ENCODE peak calls at places on chromosomes 6 and 20, in nine cellular contexts. One of them, this sample, is unnamed. For H3K4me1, the result is how much of the 10 kb centered on the place peaks cover.

GRCh38 chr20:25532015-25532751 is 53.1 kb downstream of the NINL start:
- DNase-seq in A549: no peak
- DNase-seq in HCT116: no peak
- DNase-seq in right lobe of liver: no peak
- DNase-seq in neural progenitor cell: peak
- DNase-seq in SJSA1: no peak
- DNase-seq in H9: peak
- DNase-seq in mammary epithelial cell: peak
- DNase-seq in CD8-positive, alpha-beta memory T cell: no peak
- DNase-seq in this sample: no peak

GRCh38 chr6:50030777-50031562 is 9.2 kb upstream of the DEFB110 start:
- DNase-seq in A549: peak
- DNase-seq in HCT116: peak
- DNase-seq in right lobe of liver: no peak
- DNase-seq in neural progenitor cell: peak
- DNase-seq in SJSA1: no peak
- DNase-seq in H9: peak
- DNase-seq in mammary epithelial cell: peak
- DNase-seq in CD8-positive, alpha-beta memory T cell: no peak
- DNase-seq in this sample: no peak

GRCh38 chr6:73286752-73287151 is 23.8 kb upstream of the KHDC1 start:
- DNase-seq in A549: no peak
- DNase-seq in HCT116: no peak
- DNase-seq in right lobe of liver: no peak
- DNase-seq in neural progenitor cell: no peak
- DNase-seq in SJSA1: no peak
- DNase-seq in H9: no peak
- DNase-seq in mammary epithelial cell: no peak
- DNase-seq in CD8-positive, alpha-beta memory T cell: no peak
- DNase-seq in this sample: no peak

GRCh38 chr6:147695819-147696218 is 187.3 kb downstream of the SAMD5 start:
- DNase-seq in A549: no peak
- DNase-seq in HCT116: no peak
- DNase-seq in right lobe of liver: no peak
- DNase-seq in neural progenitor cell: no peak
- DNase-seq in SJSA1: no peak
- DNase-seq in H9: no peak
- DNase-seq in mammary epithelial cell: peak
- DNase-seq in CD8-positive, alpha-beta memory T cell: no peak
- DNase-seq in this sample: no peak

GRCh38 chr6:150865043-150865405 is 478 bp upstream of the MTHFD1L start:
- DNase-seq in A549: no peak
- DNase-seq in HCT116: no peak
- DNase-seq in right lobe of liver: no peak
- DNase-seq in neural progenitor cell: no peak
- DNase-seq in SJSA1: no peak
- DNase-seq in H9: no peak
- DNase-seq in mammary epithelial cell: no peak
- DNase-seq in CD8-positive, alpha-beta memory T cell: no peak
- DNase-seq in this sample: no peak

GRCh38 chr6:89826029-89826528 is 3.6 kb upstream of the CASP8AP2 start:
- DNase-seq in A549: no peak
- DNase-seq in HCT116: no peak
- DNase-seq in right lobe of liver: no peak
- DNase-seq in neural progenitor cell: no peak
- DNase-seq in SJSA1: no peak
- DNase-seq in H9: no peak
- DNase-seq in mammary epithelial cell: no peak
- DNase-seq in CD8-positive, alpha-beta memory T cell: no peak
- DNase-seq in this sample: no peak

GRCh38 chr6:33695451-33695855 is 16.0 kb downstream of the UQCC2 start:
- DNase-seq in A549: no peak
- DNase-seq in HCT116: no peak
- DNase-seq in right lobe of liver: peak
- DNase-seq in neural progenitor cell: no peak
- DNase-seq in SJSA1: peak
- DNase-seq in H9: no peak
- DNase-seq in mammary epithelial cell: no peak
- DNase-seq in CD8-positive, alpha-beta memory T cell: no peak
- DNase-seq in this sample: no peak

GRCh38 chr6:167731216-167731615 is 95.5 kb upstream of the AFDN start:
- DNase-seq in A549: no peak
- DNase-seq in HCT116: no peak
- DNase-seq in right lobe of liver: no peak
- DNase-seq in neural progenitor cell: no peak
- DNase-seq in SJSA1: no peak
- DNase-seq in H9: no peak
- DNase-seq in mammary epithelial cell: no peak
- DNase-seq in CD8-positive, alpha-beta memory T cell: no peak
- DNase-seq in this sample: no peak

GRCh38 chr20:51574248-51575033 is 31.9 kb upstream of the NFATC2 start:
- DNase-seq in A549: no peak
- DNase-seq in HCT116: no peak
- DNase-seq in right lobe of liver: no peak
- DNase-seq in neural progenitor cell: no peak
- DNase-seq in SJSA1: no peak
- DNase-seq in H9: no peak
- DNase-seq in mammary epithelial cell: peak
- DNase-seq in CD8-positive, alpha-beta memory T cell: no peak
- DNase-seq in this sample: no peak

GRCh38 chr6:88513920-88514319 is 347.8 kb upstream of the CNR1 start:
- DNase-seq in A549: no peak
- DNase-seq in HCT116: no peak
- DNase-seq in right lobe of liver: no peak
- DNase-seq in neural progenitor cell: no peak
- DNase-seq in SJSA1: no peak
- DNase-seq in H9: no peak
- DNase-seq in mammary epithelial cell: no peak
- DNase-seq in CD8-positive, alpha-beta memory T cell: no peak
- DNase-seq in this sample: no peak

GRCh38 chr6:40349566-40350192 is 237.5 kb downstream of the LRFN2 start:
- DNase-seq in A549: no peak
- DNase-seq in HCT116: no peak
- DNase-seq in right lobe of liver: no peak
- DNase-seq in neural progenitor cell: no peak
- DNase-seq in SJSA1: peak
- DNase-seq in H9: peak
- DNase-seq in mammary epithelial cell: no peak
- DNase-seq in CD8-positive, alpha-beta memory T cell: no peak
- DNase-seq in this sample: peak

GRCh38 chr6:84926756-84927155 is 162.4 kb upstream of the TBX18 start:
- DNase-seq in A549: no peak
- DNase-seq in HCT116: no peak
- DNase-seq in right lobe of liver: no peak
- DNase-seq in neural progenitor cell: no peak
- DNase-seq in SJSA1: no peak
- DNase-seq in H9: no peak
- DNase-seq in mammary epithelial cell: peak
- DNase-seq in CD8-positive, alpha-beta memory T cell: no peak
- DNase-seq in this sample: no peak

GRCh38 chr20:58449703-58450138 is 60.7 kb downstream of the VAPB start:
- DNase-seq in A549: no peak
- DNase-seq in HCT116: no peak
- DNase-seq in right lobe of liver: no peak
- DNase-seq in neural progenitor cell: no peak
- DNase-seq in SJSA1: no peak
- DNase-seq in H9: no peak
- DNase-seq in mammary epithelial cell: no peak
- DNase-seq in CD8-positive, alpha-beta memory T cell: no peak
- DNase-seq in this sample: no peak

GRCh38 chr6:111625099-111625416 is 19.4 kb upstream of the TRAF3IP2 start:
- DNase-seq in A549: no peak
- DNase-seq in HCT116: no peak
- DNase-seq in right lobe of liver: no peak
- DNase-seq in neural progenitor cell: no peak
- DNase-seq in SJSA1: no peak
- DNase-seq in H9: no peak
- DNase-seq in mammary epithelial cell: no peak
- DNase-seq in CD8-positive, alpha-beta memory T cell: no peak
- DNase-seq in this sample: no peak
- H3K4me1 ChIP-seq in A549: under half
- H3K4me1 ChIP-seq in HCT116: under half
- H3K4me1 ChIP-seq in right lobe of liver: under half
- H3K4me1 ChIP-seq in neural progenitor cell: under half
- H3K4me1 ChIP-seq in SJSA1: under half
- H3K4me1 ChIP-seq in H9: under half
- H3K4me1 ChIP-seq in mammary epithelial cell: under half
- H3K4me1 ChIP-seq in CD8-positive, alpha-beta memory T cell: under half
- H3K4me1 ChIP-seq in this sample: under half

GRCh38 chr6:157066781-157067491 is 256.4 kb downstream of the TMEM242 start:
- DNase-seq in A549: no peak
- DNase-seq in HCT116: no peak
- DNase-seq in right lobe of liver: no peak
- DNase-seq in neural progenitor cell: no peak
- DNase-seq in SJSA1: no peak
- DNase-seq in H9: no peak
- DNase-seq in mammary epithelial cell: no peak
- DNase-seq in CD8-positive, alpha-beta memory T cell: no peak
- DNase-seq in this sample: no peak
- H3K4me1 ChIP-seq in A549: under half
- H3K4me1 ChIP-seq in HCT116: under half
- H3K4me1 ChIP-seq in right lobe of liver: under half
- H3K4me1 ChIP-seq in neural progenitor cell: under half
- H3K4me1 ChIP-seq in SJSA1: under half
- H3K4me1 ChIP-seq in H9: under half
- H3K4me1 ChIP-seq in mammary epithelial cell: under half
- H3K4me1 ChIP-seq in CD8-positive, alpha-beta memory T cell: under half
- H3K4me1 ChIP-seq in this sample: under half

GRCh38 chr20:44599715-44600114 is 17.3 kb downstream of the PKIG start:
- DNase-seq in A549: no peak
- DNase-seq in HCT116: no peak
- DNase-seq in right lobe of liver: no peak
- DNase-seq in neural progenitor cell: no peak
- DNase-seq in SJSA1: no peak
- DNase-seq in H9: no peak
- DNase-seq in mammary epithelial cell: no peak
- DNase-seq in CD8-positive, alpha-beta memory T cell: no peak
- DNase-seq in this sample: no peak

GRCh38 chr20:44597516-44597915 is 15.1 kb downstream of the PKIG start:
- DNase-seq in A549: no peak
- DNase-seq in HCT116: no peak
- DNase-seq in right lobe of liver: no peak
- DNase-seq in neural progenitor cell: no peak
- DNase-seq in SJSA1: no peak
- DNase-seq in H9: no peak
- DNase-seq in mammary epithelial cell: no peak
- DNase-seq in CD8-positive, alpha-beta memory T cell: no peak
- DNase-seq in this sample: no peak

GRCh38 chr20:44597930-44598329 is 15.6 kb downstream of the PKIG start:
- DNase-seq in A549: no peak
- DNase-seq in HCT116: no peak
- DNase-seq in right lobe of liver: no peak
- DNase-seq in neural progenitor cell: no peak
- DNase-seq in SJSA1: no peak
- DNase-seq in H9: no peak
- DNase-seq in mammary epithelial cell: no peak
- DNase-seq in CD8-positive, alpha-beta memory T cell: no peak
- DNase-seq in this sample: no peak

GRCh38 chr20:44600301-44600700 is 17.9 kb downstream of the PKIG start:
- DNase-seq in A549: no peak
- DNase-seq in HCT116: no peak
- DNase-seq in right lobe of liver: no peak
- DNase-seq in neural progenitor cell: no peak
- DNase-seq in SJSA1: no peak
- DNase-seq in H9: no peak
- DNase-seq in mammary epithelial cell: no peak
- DNase-seq in CD8-positive, alpha-beta memory T cell: no peak
- DNase-seq in this sample: no peak

GRCh38 chr20:44598413-44599290 is 16.3 kb downstream of the PKIG start:
- DNase-seq in A549: no peak
- DNase-seq in HCT116: no peak
- DNase-seq in right lobe of liver: no peak
- DNase-seq in neural progenitor cell: peak
- DNase-seq in SJSA1: no peak
- DNase-seq in H9: no peak
- DNase-seq in mammary epithelial cell: no peak
- DNase-seq in CD8-positive, alpha-beta memory T cell: no peak
- DNase-seq in this sample: no peak
- H3K4me1 ChIP-seq in A549: under half
- H3K4me1 ChIP-seq in HCT116: under half
- H3K4me1 ChIP-seq in right lobe of liver: under half
- H3K4me1 ChIP-seq in neural progenitor cell: under half
- H3K4me1 ChIP-seq in SJSA1: under half
- H3K4me1 ChIP-seq in H9: under half
- H3K4me1 ChIP-seq in mammary epithelial cell: under half
- H3K4me1 ChIP-seq in CD8-positive, alpha-beta memory T cell: under half
- H3K4me1 ChIP-seq in this sample: under half

GRCh38 chr20:47309806-47310426 is 46.6 kb downstream of the ZMYND8 start:
- DNase-seq in A549: no peak
- DNase-seq in HCT116: no peak
- DNase-seq in right lobe of liver: no peak
- DNase-seq in neural progenitor cell: peak
- DNase-seq in SJSA1: no peak
- DNase-seq in H9: no peak
- DNase-seq in mammary epithelial cell: no peak
- DNase-seq in CD8-positive, alpha-beta memory T cell: no peak
- DNase-seq in this sample: no peak
- H3K4me1 ChIP-seq in A549: under half
- H3K4me1 ChIP-seq in HCT116: under half
- H3K4me1 ChIP-seq in right lobe of liver: under half
- H3K4me1 ChIP-seq in neural progenitor cell: under half
- H3K4me1 ChIP-seq in SJSA1: under half
- H3K4me1 ChIP-seq in H9: under half
- H3K4me1 ChIP-seq in mammary epithelial cell: under half
- H3K4me1 ChIP-seq in CD8-positive, alpha-beta memory T cell: under half
- H3K4me1 ChIP-seq in this sample: under half

This sample was measured in CD8-positive, alpha-beta T cell.